ENCODE peak calls at places on chromosomes 6 and 20, in six cellular contexts. T is A549; W is H1; G is CD8-positive, alpha-beta T cell; Z is fibroblast of mammary gland; M is fibroblast of pulmonary artery. U is an unnamed sample.

GRCh38 chr6:29146154-29146553 is 24.6 kb upstream of the OR2J2 start:
- DNase-seq in T (no peak), W (no peak), G (no peak), Z (no peak), M (no peak), U (no peak)

GRCh38 chr20:47922280-47922675 is 137.0 kb upstream of the SULF2 start:
- DNase-seq in T (no peak), W (no peak), G (no peak), Z (peak), M (peak), U (no peak)

GRCh38 chr20:48880936-48881657 is 40.4 kb upstream of the ARFGEF2 start:
- DNase-seq in T (no peak), W (no peak), G (no peak), Z (no peak), M (peak), U (no peak)

GRCh38 chr6:150016324-150017185 is 8.8 kb downstream of the RAET1L start:
- DNase-seq in T (peak), W (peak), G (peak), Z (peak), M (peak), U (no peak)

GRCh38 chr6:35242486-35242885 is 17.0 kb upstream of the ZNF76 start:
- DNase-seq in T (no peak), W (no peak), G (no peak), Z (no peak), M (no peak), U (no peak)

GRCh38 chr6:149896491-149896890 is 1.4 kb downstream of the RAET1E start:
- DNase-seq in T (no peak), W (no peak), G (no peak), Z (peak), M (peak), U (no peak)

GRCh38 chr6:43973351-43973750 is 153.9 kb downstream of the MRPL14 start:
- DNase-seq in T (no peak), W (no peak), G (no peak), Z (no peak), M (no peak), U (peak)

GRCh38 chr6:27889628-27890315 is 22.4 kb downstream of the OR2B2 start:
- DNase-seq in T (no peak), W (no peak), G (no peak), Z (no peak), M (no peak), U (no peak)

GRCh38 chr20:38724603-38725457 is 544 bp downstream of the SLC32A1 start:
- DNase-seq in T (no peak), W (peak), G (no peak), Z (no peak), M (no peak), U (no peak)

GRCh38 chr20:10758446-10758845 is 84.6 kb upstream of the JAG1 start:
- DNase-seq in T (no peak), W (no peak), G (no peak), Z (no peak), M (peak), U (no peak)

GRCh38 chr6:24910331-24910849 is 25.4 kb downstream of the RIPOR2 start:
- DNase-seq in T (no peak), W (peak), G (peak), Z (no peak), M (no peak), U (no peak)

GRCh38 chr20:8657664-8658063 is 411.2 kb upstream of the PLCB4 start:
- DNase-seq in T (no peak), W (no peak), G (no peak), Z (no peak), M (no peak), U (no peak)

GRCh38 chr6:167077241-167077932 is 45.5 kb upstream of the CCR6 start:
- DNase-seq in T (no peak), W (no peak), G (no peak), Z (no peak), M (no peak), U (no peak)

GRCh38 chr6:146339716-146340115 is 203.9 kb upstream of the RAB32 start:
- DNase-seq in T (no peak), W (no peak), G (no peak), Z (peak), M (peak), U (no peak)

GRCh38 chr6:119262612-119263011 is 86.9 kb downstream of the MAN1A1 start:
- DNase-seq in T (no peak), W (no peak), G (no peak), Z (no peak), M (no peak), U (no peak)

GRCh38 chr20:5191829-5192569 is 65.2 kb downstream of the CDS2 start:
- DNase-seq in T (peak), W (no peak), G (peak), Z (peak), M (peak), U (no peak)

GRCh38 chr6:56638760-56639159 is 3.9 kb downstream of the DST start:
- DNase-seq in T (no peak), W (no peak), G (no peak), Z (no peak), M (no peak), U (no peak)

GRCh38 chr6:104281370-104281769 is 578.3 kb downstream of the HACE1 start:
- DNase-seq in T (no peak), W (peak), G (no peak), Z (no peak), M (no peak), U (no peak)

GRCh38 chr6:117018771-117019170 is 141.7 kb downstream of the RFX6 start:
- DNase-seq in T (no peak), W (no peak), G (no peak), Z (peak), M (no peak), U (no peak)

GRCh38 chr20:36400901-36401300 is 94.8 kb downstream of the DLGAP4 start:
- DNase-seq in T (no peak), W (no peak), G (no peak), Z (no peak), M (no peak), U (no peak)

GRCh38 chr6:90654166-90654565 is 67.3 kb upstream of the MAP3K7 start:
- DNase-seq in T (no peak), W (no peak), G (no peak), Z (no peak), M (no peak), U (no peak)

GRCh38 chr6:42616716-42617115 is 52.9 kb downstream of the UBR2 start:
- DNase-seq in T (no peak), W (no peak), G (no peak), Z (peak), M (no peak), U (no peak)

GRCh38 chr6:123965894-123966293 is 162.2 kb downstream of the NKAIN2 start:
- DNase-seq in T (no peak), W (no peak), G (no peak), Z (no peak), M (peak), U (no peak)

GRCh38 chr6:3325210-3325609 is 66.5 kb downstream of the PSMG4 start:
- DNase-seq in T (no peak), W (no peak), G (no peak), Z (peak), M (peak), U (no peak)

GRCh38 chr6:87663434-87663833 is 38.6 kb downstream of the AKIRIN2 start:
- DNase-seq in T (no peak), W (no peak), G (no peak), Z (no peak), M (no peak), U (no peak)

GRCh38 chr6:105993341-105993740 is 92.8 kb upstream of the PRDM1 start:
- DNase-seq in T (no peak), W (no peak), G (no peak), Z (no peak), M (no peak), U (no peak)

GRCh38 chr6:35008858-35009257 is 119.8 kb downstream of the ANKS1A start:
- DNase-seq in T (no peak), W (no peak), G (no peak), Z (no peak), M (no peak), U (no peak)

GRCh38 chr6:87897581-87898147 is 150.0 kb upstream of the SPACA1 start:
- DNase-seq in T (no peak), W (no peak), G (no peak), Z (peak), M (peak), U (no peak)

GRCh38 chr20:19047951-19048296 is 164.5 kb upstream of the SLC24A3 start:
- DNase-seq in T (no peak), W (no peak), G (no peak), Z (no peak), M (no peak), U (no peak)

GRCh38 chr20:54223751-54224150 is 15.9 kb downstream of the PFDN4 start:
- DNase-seq in T (no peak), W (no peak), G (no peak), Z (no peak), M (no peak), U (no peak)

GRCh38 chr6:155185544-155185943 is 78.3 kb upstream of the CLDN20 start:
- DNase-seq in T (peak), W (peak), G (no peak), Z (peak), M (no peak), U (no peak)

GRCh38 chr20:35560541-35560940 is 18.7 kb downstream of the ERGIC3 start:
- DNase-seq in T (no peak), W (no peak), G (no peak), Z (no peak), M (no peak), U (no peak)

GRCh38 chr20:61289166-61289565 is 37.1 kb downstream of the CDH4 start:
- DNase-seq in T (no peak), W (no peak), G (no peak), Z (no peak), M (no peak), U (no peak)

GRCh38 chr6:3419624-3420272 is 37.1 kb downstream of the SLC22A23 start:
- DNase-seq in T (no peak), W (no peak), G (no peak), Z (peak), M (peak), U (no peak)

GRCh38 chr20:48823960-48824497 is 3.8 kb downstream of the PREX1 start:
- DNase-seq in T (no peak), W (no peak), G (peak), Z (peak), M (peak), U (no peak)

GRCh38 chr6:79004239-79004638 is 73.8 kb downstream of the PHIP start:
- DNase-seq in T (no peak), W (no peak), G (no peak), Z (no peak), M (no peak), U (no peak)

GRCh38 chr6:170035896-170036295 is 255.0 kb downstream of the DLL1 start:
- DNase-seq in T (no peak), W (peak), G (no peak), Z (no peak), M (no peak), U (no peak)

GRCh38 chr6:152426276-152426675 is 210.9 kb downstream of the SYNE1 start:
- DNase-seq in T (no peak), W (no peak), G (no peak), Z (no peak), M (no peak), U (no peak)

GRCh38 chr6:128727500-128727899 is 155.4 kb upstream of the LAMA2 start:
- DNase-seq in T (no peak), W (no peak), G (no peak), Z (no peak), M (no peak), U (no peak)

GRCh38 chr6:128724738-128725137 is 158.2 kb upstream of the LAMA2 start:
- DNase-seq in T (no peak), W (no peak), G (no peak), Z (no peak), M (no peak), U (no peak)

GRCh38 chr6:128720891-128721290 is 162.0 kb upstream of the LAMA2 start:
- DNase-seq in T (no peak), W (no peak), G (no peak), Z (no peak), M (no peak), U (no peak)

GRCh38 chr6:128723667-128724066 is 159.3 kb upstream of the LAMA2 start:
- DNase-seq in T (no peak), W (no peak), G (no peak), Z (peak), M (no peak), U (no peak)

GRCh38 chr6:128725271-128726233 is 157.4 kb upstream of the LAMA2 start:
- DNase-seq in T (peak), W (no peak), G (peak), Z (peak), M (peak), U (no peak)
- TF ChIP-seq CTCF in T (peak), W (no peak), G (peak), Z (peak), M (peak), U (peak)

GRCh38 chr6:32432050-32432450 is 7.6 kb upstream of the HLA-DRA start:
- DNase-seq in T (peak), W (no peak), G (no peak), Z (peak), M (peak), U (no peak)
- TF ChIP-seq CTCF in T (peak), W (no peak), G (peak), Z (peak), M (peak), U (peak)

DNA sequence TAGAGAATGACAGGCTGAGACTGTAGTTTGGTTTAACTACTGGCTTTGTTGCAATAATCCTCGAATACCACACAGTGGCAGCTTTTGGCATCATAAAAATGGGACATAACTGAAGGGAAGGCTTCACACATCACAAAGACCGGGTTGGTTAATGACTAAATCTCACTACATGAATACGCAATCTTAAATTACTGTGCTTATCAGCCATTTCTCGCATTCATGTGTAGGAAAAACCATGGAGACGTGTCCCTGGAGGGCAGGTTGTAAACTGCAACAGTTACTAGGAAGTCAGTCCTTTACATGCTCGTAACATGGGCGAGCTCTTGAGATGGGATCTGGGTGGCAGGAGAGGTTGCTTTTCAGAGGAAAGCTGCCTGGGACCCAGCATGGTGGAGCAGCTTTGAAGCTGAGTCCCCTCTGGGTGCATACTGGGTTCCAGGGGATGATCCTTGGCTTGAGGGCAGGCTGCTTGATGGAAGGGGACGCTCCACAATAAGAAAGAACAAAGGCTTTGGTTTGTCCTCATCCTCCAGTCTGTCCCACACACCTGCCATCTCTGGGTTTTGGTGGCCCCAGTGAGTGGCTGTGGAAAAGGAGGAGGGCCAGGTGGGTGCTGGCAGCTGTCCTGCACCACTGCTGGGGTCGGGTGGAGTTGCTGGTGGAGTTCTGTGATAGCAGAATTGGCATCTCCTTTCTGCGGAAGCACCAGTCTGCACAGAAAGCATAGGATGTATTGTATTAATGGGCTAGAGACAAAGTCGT is 2.1 kb downstream of the RPS21 start:
- DNase-seq in T (no peak), W (no peak), G (no peak), Z (no peak), M (no peak), U (no peak)
- TF ChIP-seq CTCF in T (no peak), W (no peak), G (no peak), Z (no peak), M (no peak), U (no peak)

DNA sequence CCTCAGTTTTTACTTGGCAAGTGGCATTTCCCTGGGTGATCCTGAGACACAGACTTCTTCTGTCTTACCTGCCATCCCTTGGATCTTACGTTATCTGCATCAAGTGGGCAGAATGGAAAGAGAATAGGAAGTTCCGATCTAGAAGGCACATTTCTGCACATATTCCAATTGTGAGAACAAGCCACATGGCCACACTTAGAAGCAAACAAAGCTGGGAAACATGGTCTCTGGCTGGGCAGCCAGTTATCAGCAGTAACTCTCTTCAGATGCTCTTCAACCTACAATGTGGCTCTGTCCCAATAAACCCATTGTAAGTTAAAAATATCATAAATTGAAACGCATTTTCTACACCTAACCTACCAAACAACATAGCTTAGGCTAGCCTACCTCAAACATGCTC is 67.3 kb upstream of the CCN6 start:
- DNase-seq in T (no peak), W (no peak), G (no peak), Z (no peak), M (no peak), U (no peak)
- TF ChIP-seq CTCF in T (no peak), W (no peak), G (no peak), Z (no peak), M (no peak), U (no peak)

DNA sequence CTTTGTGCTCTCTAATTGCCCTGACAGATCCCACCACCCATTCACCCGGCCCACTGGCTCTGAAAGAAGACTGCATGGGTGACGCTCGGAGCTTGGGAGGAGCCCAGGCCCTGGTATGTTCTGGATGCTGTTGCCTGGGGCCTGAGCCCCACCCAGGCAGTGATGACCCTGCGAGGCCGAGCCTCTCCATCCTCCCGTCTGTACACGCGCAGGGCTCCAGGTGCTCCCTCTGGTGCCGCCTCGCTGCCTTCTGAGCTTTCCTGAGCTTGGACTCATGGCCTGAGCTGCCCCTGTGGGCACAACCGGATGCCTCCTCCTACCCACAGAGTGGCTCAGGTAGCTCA is 61.2 kb downstream of the STK35 start:
- DNase-seq in T (no peak), W (no peak), G (no peak), Z (no peak), M (no peak), U (no peak)
- TF ChIP-seq CTCF in T (no peak), W (no peak), G (no peak), Z (no peak), M (no peak), U (no peak)

GRCh38 chr6:16405349-16405865 is 167.0 kb downstream of the GMPR start:
- DNase-seq in T (no peak), W (no peak), G (no peak), Z (no peak), M (no peak), U (no peak)

GRCh38 chr6:16402501-16402900 is 164.1 kb downstream of the GMPR start:
- DNase-seq in T (no peak), W (no peak), G (no peak), Z (peak), M (no peak), U (no peak)

GRCh38 chr6:16401868-16402267 is 163.5 kb downstream of the GMPR start:
- DNase-seq in T (no peak), W (no peak), G (no peak), Z (peak), M (no peak), U (no peak)

GRCh38 chr6:16404456-16404855 is 166.1 kb downstream of the GMPR start:
- DNase-seq in T (no peak), W (no peak), G (no peak), Z (no peak), M (no peak), U (no peak)

GRCh38 chr6:16403831-16404230 is 165.4 kb downstream of the GMPR start:
- DNase-seq in T (no peak), W (no peak), G (no peak), Z (no peak), M (peak), U (no peak)
- TF ChIP-seq CTCF in T (peak), W (no peak), G (no peak), Z (peak), M (peak), U (no peak)

DNA sequence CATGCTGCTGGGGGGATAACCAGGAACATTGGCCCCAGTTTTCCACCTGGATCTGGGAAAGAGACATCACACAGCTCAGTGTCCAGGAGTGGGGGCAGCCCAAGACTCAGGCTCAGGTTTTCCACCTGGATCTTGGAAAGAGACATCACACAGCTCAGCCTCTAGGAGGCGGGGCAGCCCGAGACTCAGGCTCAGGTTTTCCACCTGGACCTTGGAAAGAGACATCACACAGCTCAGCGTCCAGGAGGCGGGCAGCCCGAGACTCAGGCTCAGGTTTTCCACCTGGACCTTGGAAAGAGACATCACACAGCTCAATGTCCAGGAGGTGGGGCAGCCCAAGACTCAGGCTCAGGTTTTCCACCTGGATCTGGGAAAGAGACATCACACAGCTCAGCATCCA is 361.6 kb downstream of the THBS2 start:
- DNase-seq in T (no peak), W (no peak), G (no peak), Z (no peak), M (no peak), U (no peak)
- TF ChIP-seq CTCF in T (no peak), W (peak), G (no peak), Z (no peak), M (no peak), U (no peak)

GRCh38 chr6:165662671-165663282 is at the start of gene PDE10A:
- DNase-seq in T (peak), W (peak), G (no peak), Z (no peak), M (peak), U (peak)

GRCh38 chr6:165663736-165664552 is 903 bp upstream of the PDE10A start:
- DNase-seq in T (no peak), W (peak), G (no peak), Z (peak), M (no peak), U (no peak)

GRCh38 chr6:165665384-165665672 is 2.3 kb upstream of the PDE10A start:
- DNase-seq in T (no peak), W (no peak), G (no peak), Z (no peak), M (no peak), U (no peak)

GRCh38 chr6:165663283-165663735 is 268 bp upstream of the PDE10A start:
- DNase-seq in T (peak), W (peak), G (no peak), Z (peak), M (peak), U (no peak)

GRCh38 chr6:165664553-165665383 is 1.7 kb upstream of the PDE10A start:
- DNase-seq in T (no peak), W (no peak), G (no peak), Z (no peak), M (peak), U (no peak)
- TF ChIP-seq CTCF in T (no peak), W (no peak), G (no peak), Z (no peak), M (peak), U (no peak)